ENCODE peak calls at places on chromosome 14, in five cellular contexts. V is neural crest cell, O is foreskin fibroblast, Q is GM23338, R is brain microvascular endothelial cell. N is an unnamed sample.

GRCh38 chr14:54503476-54503875 is 6.2 kb upstream of the CGRRF1 start:
- DNase-seq in Q (peak; percentile 34), O (peak; percentile 44), R (peak; percentile 46), V (no peak), N (peak; percentile 42)

GRCh38 chr14:101362529-101363260 is 198.6 kb upstream of the DIO3 start:
- DNase-seq in O (no peak), V (no peak), Q (no peak), R (no peak), N (no peak)

GRCh38 chr14:30974628-30975027 is 50.8 kb upstream of the AP4S1 start:
- DNase-seq in O (peak; percentile 33), Q (no peak), V (no peak), R (no peak), N (peak; percentile 76)

GRCh38 chr14:44109041-44109440 is 398.0 kb downstream of the FSCB start:
- DNase-seq in Q (no peak), V (no peak), R (no peak), O (no peak), N (no peak)

GRCh38 chr14:64117671-64118402 is 176.3 kb downstream of the ESR2 start:
- DNase-seq in R (peak; percentile 77), V (no peak), Q (no peak), O (no peak), N (no peak)

GRCh38 chr14:69242311-69243224 is 17.4 kb upstream of the GALNT16 start:
- DNase-seq in O (peak; percentile 58), Q (peak; percentile 82), R (peak; percentile 81), V (peak; percentile 61), N (peak; percentile 77)

GRCh38 chr14:72948481-72949138 is 22.3 kb downstream of the DCAF4 start:
- DNase-seq in O (peak; percentile 54), R (peak; percentile 76), V (peak; percentile 75), Q (peak; percentile 78), N (peak; percentile 67)

GRCh38 chr14:100719976-100720520 is 6.6 kb upstream of the DLK1 start:
- DNase-seq in Q (no peak), R (no peak), V (no peak), O (no peak), N (no peak)

GRCh38 chr14:101600891-101601602 is 39.8 kb downstream of the DIO3 start:
- DNase-seq in Q (no peak), R (no peak), O (no peak), V (no peak), N (no peak)

GRCh38 chr14:22419620-22420019 is 169.4 kb downstream of the DAD1 start:
- DNase-seq in R (no peak), O (no peak), V (no peak), Q (no peak), N (no peak)

GRCh38 chr14:61140872-61141271 is 140.3 kb downstream of the TMEM30B start:
- DNase-seq in Q (no peak), R (peak; percentile 88), V (no peak), O (peak; percentile 84), N (peak; percentile 44)

GRCh38 chr14:68715032-68715924 is 77.6 kb downstream of the ZFP36L1 start:
- DNase-seq in Q (no peak), R (peak; percentile 75), O (peak; percentile 38), V (no peak), N (peak; percentile 79)

GRCh38 chr14:96638041-96638855 is 136.1 kb downstream of the PAPOLA start:
- DNase-seq in O (no peak), V (no peak), Q (no peak), R (no peak), N (no peak)

GRCh38 chr14:79036506-79036905 is 866.3 kb downstream of the NRXN3 start:
- DNase-seq in V (no peak), R (no peak), Q (no peak), O (no peak), N (peak; percentile 87)

GRCh38 chr14:89540009-89540829 is 123.2 kb upstream of the FOXN3 start:
- DNase-seq in R (peak; percentile 80), Q (no peak), O (no peak), V (no peak), N (peak; percentile 9)

GRCh38 chr14:96286251-96286650 is 30.2 kb downstream of the BDKRB1 start:
- DNase-seq in V (no peak), Q (no peak), O (no peak), R (no peak), N (no peak)

GRCh38 chr14:24964048-24964447 is 85.9 kb downstream of the STXBP6 start:
- DNase-seq in V (no peak), R (no peak), O (no peak), Q (no peak), N (no peak)

GRCh38 chr14:67396381-67396965 is 15.5 kb downstream of the PLEK2 start:
- DNase-seq in Q (peak; percentile 19), O (no peak), V (no peak), R (no peak), N (peak; percentile 59)

GRCh38 chr14:50008562-50009355 is 107.6 kb downstream of the VCPKMT start:
- DNase-seq in O (no peak), Q (no peak), R (no peak), V (no peak), N (no peak)

GRCh38 chr14:50006141-50006540 is 110.2 kb downstream of the VCPKMT start:
- DNase-seq in O (no peak), R (no peak), V (no peak), Q (no peak), N (no peak)

GRCh38 chr14:50003213-50004021 is 110.5 kb downstream of the ARF6 start:
- DNase-seq in Q (peak; percentile 72), R (peak; percentile 46), V (peak; percentile 34), O (peak; percentile 86), N (peak; percentile 71)

GRCh38 chr14:50010752-50011151 is 105.6 kb downstream of the VCPKMT start:
- DNase-seq in O (peak; percentile 45), Q (no peak), R (no peak), V (no peak), N (no peak)

GRCh38 chr14:50007123-50007903 is 109.1 kb downstream of the VCPKMT start:
- DNase-seq in R (no peak), Q (peak; percentile 65), O (no peak), V (no peak), N (no peak)
- TF ChIP-seq CTCF in R (no peak), Q (peak; percentile 36), O (no peak), V (no peak), N (no peak)

GRCh38 chr14:94536836-94537235 is 24.4 kb upstream of the SERPINA4 start:
- DNase-seq in R (peak; percentile 35), Q (peak; percentile 47), V (no peak), O (no peak), N (no peak)
- TF ChIP-seq CTCF in R (peak; percentile 48), Q (peak; percentile 48), V (no peak), O (no peak), N (no peak)

DNA sequence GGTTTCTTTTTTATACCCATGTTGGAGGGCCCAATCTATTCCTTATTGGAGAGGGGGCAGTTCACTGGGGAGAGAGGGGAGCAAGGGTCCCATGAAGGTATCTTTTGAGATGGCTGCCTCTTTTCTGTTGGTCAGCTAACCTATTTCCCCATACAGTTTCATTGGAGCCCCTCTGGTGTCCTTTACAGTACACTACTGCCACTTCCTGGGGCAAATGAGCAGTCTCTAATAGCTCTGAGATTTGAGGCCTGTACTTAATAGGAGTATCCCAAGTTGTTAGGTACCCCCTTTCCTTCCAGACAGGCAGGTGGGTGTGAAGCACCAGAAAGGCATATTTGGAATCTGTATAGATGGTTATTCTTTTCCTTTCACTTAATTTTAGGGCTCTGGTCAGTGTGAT is 41.3 kb upstream of the RNU6-8 start:
- DNase-seq in R (no peak), Q (peak; percentile 1), O (no peak), V (no peak), N (peak; percentile 30)
- TF ChIP-seq CTCF in R (peak; percentile 46), Q (no peak), O (peak; percentile 41), V (no peak), N (peak; percentile 44)

GRCh38 chr14:71725802-71726638 is 206.2 kb upstream of the RGS6 start:
- DNase-seq in O (peak; percentile 71), R (peak; percentile 47), Q (no peak), V (no peak), N (peak; percentile 79)
- TF ChIP-seq CTCF in O (no peak), R (no peak), Q (no peak), V (no peak), N (no peak)

GRCh38 chr14:70259420-70259819 is 70.7 kb upstream of the SLC8A3 start:
- DNase-seq in Q (no peak), V (no peak), R (no peak), O (no peak), N (no peak)

GRCh38 chr14:70254476-70254961 is 65.8 kb upstream of the SLC8A3 start:
- DNase-seq in V (peak; percentile 45), O (peak; percentile 15), R (no peak), Q (peak; percentile 59), N (peak; percentile 15)

DNA sequence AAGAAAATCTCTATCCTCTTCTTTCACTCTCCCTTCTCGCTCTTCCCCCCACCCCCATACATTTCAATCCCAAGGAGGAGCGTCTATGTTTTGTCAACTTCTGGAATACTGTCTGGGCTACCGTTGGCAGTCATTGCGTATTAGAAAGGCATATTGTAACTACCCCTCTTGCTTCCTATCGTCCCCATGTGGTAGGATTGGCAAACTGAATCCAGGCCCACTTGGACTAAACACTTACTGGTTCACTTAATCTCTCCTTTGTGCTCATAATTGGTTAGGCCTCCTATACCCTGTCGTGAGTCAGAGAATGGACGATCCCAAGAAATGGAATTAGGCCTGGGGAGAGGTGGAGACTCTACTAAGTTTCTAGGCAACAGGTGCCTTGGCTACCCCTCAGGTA is 68.8 kb upstream of the SLC8A3 start:
- DNase-seq in V (no peak), Q (peak; percentile 72), R (no peak), O (no peak), N (no peak)
- TF ChIP-seq CTCF in V (peak; percentile 40), Q (peak; percentile 84), R (peak; percentile 24), O (no peak), N (peak; percentile 18)

GRCh38 chr14:91484186-91484585 is 25.9 kb downstream of the PPP4R3A start:
- DNase-seq in Q (peak; percentile 18), V (no peak), O (no peak), R (no peak), N (no peak)
- TF ChIP-seq CTCF in Q (peak; percentile 56), V (peak; percentile 29), O (no peak), R (peak; percentile 20), N (peak; percentile 10)

GRCh38 chr14:88437659-88438058 is 52.2 kb downstream of the SPATA7 start:
- DNase-seq in Q (no peak), O (no peak), V (no peak), R (no peak), N (peak; percentile 8)
- TF ChIP-seq CTCF in Q (peak; percentile 54), O (peak; percentile 30), V (peak; percentile 34), R (peak; percentile 64), N (peak; percentile 35)

DNA sequence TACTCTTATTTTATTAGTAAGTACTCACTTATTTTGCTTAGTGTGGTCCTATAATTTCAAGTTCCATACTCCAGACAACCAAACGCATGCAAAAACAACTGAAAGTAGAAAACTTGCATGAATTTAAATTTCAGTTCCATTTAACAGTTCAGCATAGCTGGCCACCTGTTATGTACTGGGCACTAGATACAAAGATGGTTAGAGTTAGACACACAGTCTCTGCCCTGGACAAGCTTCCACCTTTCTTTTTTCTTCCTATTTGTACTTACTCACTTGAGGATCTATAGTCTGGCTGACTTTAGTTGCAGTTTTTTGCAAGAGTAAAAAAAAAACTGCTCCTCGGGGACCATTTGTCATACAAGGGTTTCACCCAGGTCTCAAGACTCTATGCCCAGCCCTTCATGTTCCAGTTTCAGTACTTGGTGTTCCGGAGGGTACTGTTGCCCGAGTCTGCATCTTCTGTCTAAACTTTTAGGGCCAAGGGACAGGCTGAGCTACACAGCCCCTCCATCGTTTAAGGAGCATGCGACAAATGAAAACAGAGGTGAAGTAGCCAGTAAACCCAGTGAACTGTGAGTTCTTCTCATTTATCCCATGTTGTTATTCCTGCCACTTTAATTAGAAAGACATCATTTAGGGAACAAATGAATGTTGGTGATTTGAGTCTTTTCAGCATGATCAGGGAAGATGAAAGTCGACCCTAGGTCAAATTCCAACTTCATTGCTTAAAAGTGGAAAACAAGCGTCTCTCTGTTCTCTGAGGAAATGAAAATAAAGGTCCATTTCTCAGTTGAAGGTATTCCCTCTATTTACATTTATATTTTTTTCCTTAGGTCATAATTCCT is 22.4 kb downstream of the RPGRIP1 start:
- DNase-seq in V (no peak), R (no peak), Q (no peak), O (no peak), N (no peak)
- TF ChIP-seq CTCF in V (no peak), R (no peak), Q (no peak), O (no peak), N (no peak)